ENCODE peak calls at places on chromosomes 2 and 18, in six cellular contexts. X, B, I, V, E and W are unnamed samples.

GRCh38 chr2:148640767-148641166 is 3.8 kb upstream of the EPC2 start:
- DNase-seq in V (no peak), E (no peak), X (no peak), B (no peak), I (peak), W (peak)

GRCh38 chr2:174510583-174511189 is 23.9 kb upstream of the GPR155 start:
- DNase-seq in I (no peak), V (no peak), X (no peak), E (no peak), B (no peak), W (no peak)

GRCh38 chr18:48543228-48543627 is 4.4 kb downstream of the CTIF start:
- DNase-seq in I (no peak), B (no peak), V (no peak), E (no peak), X (no peak), W (no peak)

GRCh38 chr2:221635949-221636348 is 63.8 kb upstream of the EPHA4 start:
- DNase-seq in X (no peak), B (no peak), V (no peak), I (no peak), E (no peak), W (no peak)

GRCh38 chr2:102114290-102114721 is 28.2 kb upstream of the IL1R1 start:
- DNase-seq in E (no peak), V (no peak), B (no peak), I (no peak), X (peak), W (no peak)

GRCh38 chr2:146814971-146815370 is 1029.9 kb upstream of the ACVR2A start:
- DNase-seq in X (no peak), B (no peak), E (no peak), I (no peak), V (no peak), W (no peak)

GRCh38 chr18:61581578-61582204 is 248.5 kb downstream of the CDH20 start:
- DNase-seq in E (peak), X (peak), V (peak), B (peak), I (peak), W (peak)

GRCh38 chr2:158667567-158667966 is 127.5 kb upstream of the DAPL1 start:
- DNase-seq in X (peak), V (no peak), I (no peak), E (no peak), B (no peak), W (peak)

GRCh38 chr2:177262137-177262536 is 2.4 kb downstream of the NFE2L2 start:
- DNase-seq in V (no peak), X (no peak), I (no peak), E (no peak), B (no peak), W (no peak)

GRCh38 chr2:67567866-67568265 is 170.7 kb downstream of the ETAA1 start:
- DNase-seq in B (no peak), X (no peak), E (no peak), I (no peak), V (no peak), W (peak)

GRCh38 chr18:23719634-23720201 is 30.5 kb downstream of the LAMA3 start:
- DNase-seq in I (no peak), X (peak), V (no peak), B (no peak), E (no peak), W (peak)

GRCh38 chr2:74833418-74834233 is at the start of gene HK2:
- DNase-seq in V (peak), I (peak), B (peak), E (peak), X (peak), W (peak)

GRCh38 chr2:108958002-108958401 is 31.0 kb downstream of the EDAR start:
- DNase-seq in B (no peak), V (no peak), I (no peak), E (peak), X (no peak), W (no peak)
- TF ChIP-seq CTCF in B (no peak), V (no peak), I (no peak), E (no peak), X (no peak), W (no peak)

GRCh38 chr18:21192308-21192624 is 49.8 kb upstream of the GREB1L start:
- DNase-seq in I (no peak), E (no peak), V (no peak), X (no peak), B (no peak), W (no peak)
- TF ChIP-seq CTCF in I (no peak), E (no peak), V (no peak), X (no peak), B (peak), W (peak)

GRCh38 chr2:16828044-16828827 is 162.6 kb upstream of the CYRIA start:
- DNase-seq in E (no peak), V (no peak), I (no peak), B (no peak), X (no peak), W (no peak)

GRCh38 chr2:16828828-16829160 is 163.2 kb upstream of the CYRIA start:
- DNase-seq in E (no peak), B (no peak), V (no peak), I (no peak), X (no peak), W (no peak)

GRCh38 chr2:16821696-16822095 is 156.1 kb upstream of the CYRIA start:
- DNase-seq in I (peak), X (no peak), V (no peak), B (no peak), E (no peak), W (no peak)

DNA sequence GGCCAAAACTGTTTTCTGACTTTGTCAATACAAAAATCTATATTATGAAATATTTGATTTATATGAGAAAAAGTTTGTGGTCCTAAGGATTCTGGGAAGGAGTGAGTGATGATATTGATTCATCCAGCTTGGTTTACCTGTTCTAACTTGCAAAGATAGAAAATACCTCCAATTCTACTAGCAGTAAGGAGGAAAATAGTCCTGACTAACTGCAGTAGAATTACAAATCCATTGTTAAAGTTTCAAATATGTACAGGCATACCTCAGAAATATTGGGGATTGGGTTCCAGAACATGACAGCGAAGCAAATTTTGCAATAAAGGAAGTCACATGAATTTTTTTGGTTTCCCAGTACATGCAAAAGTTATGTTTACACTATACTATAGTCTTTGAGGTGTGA is 158.8 kb upstream of the CYRIA start:
- DNase-seq in I (no peak), X (no peak), B (no peak), E (no peak), V (no peak), W (no peak)
- TF ChIP-seq CTCF in I (no peak), X (no peak), B (no peak), E (no peak), V (no peak), W (no peak)

DNA sequence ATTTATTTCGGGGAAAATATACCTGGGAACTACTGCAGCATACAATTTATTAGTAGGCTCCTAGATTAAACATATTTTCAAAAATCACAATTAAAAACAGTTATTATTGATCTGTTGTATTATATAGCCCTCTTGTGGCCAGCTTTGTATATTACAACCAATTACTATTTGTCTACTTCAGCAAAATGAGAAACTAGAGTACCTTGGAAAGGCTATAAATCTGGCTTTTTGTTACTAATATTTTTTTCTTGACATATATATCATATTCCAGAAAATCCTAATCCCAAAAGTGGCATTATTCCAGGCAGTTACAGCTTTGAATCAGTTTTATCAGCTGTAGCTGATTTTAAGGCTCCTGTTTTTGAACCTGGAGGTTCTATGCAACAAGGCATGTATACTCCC is 101.2 kb downstream of the UBR3 start:
- DNase-seq in I (no peak), B (no peak), E (no peak), V (no peak), X (peak), W (peak)
- TF ChIP-seq CTCF in I (peak), B (peak), E (peak), V (peak), X (peak), W (peak)

GRCh38 chr2:222797308-222797707 is 63.5 kb upstream of the ACSL3 start:
- DNase-seq in V (no peak), E (no peak), X (no peak), I (no peak), B (no peak), W (peak)
- TF ChIP-seq CTCF in V (no peak), E (peak), X (peak), I (peak), B (peak), W (peak)

DNA sequence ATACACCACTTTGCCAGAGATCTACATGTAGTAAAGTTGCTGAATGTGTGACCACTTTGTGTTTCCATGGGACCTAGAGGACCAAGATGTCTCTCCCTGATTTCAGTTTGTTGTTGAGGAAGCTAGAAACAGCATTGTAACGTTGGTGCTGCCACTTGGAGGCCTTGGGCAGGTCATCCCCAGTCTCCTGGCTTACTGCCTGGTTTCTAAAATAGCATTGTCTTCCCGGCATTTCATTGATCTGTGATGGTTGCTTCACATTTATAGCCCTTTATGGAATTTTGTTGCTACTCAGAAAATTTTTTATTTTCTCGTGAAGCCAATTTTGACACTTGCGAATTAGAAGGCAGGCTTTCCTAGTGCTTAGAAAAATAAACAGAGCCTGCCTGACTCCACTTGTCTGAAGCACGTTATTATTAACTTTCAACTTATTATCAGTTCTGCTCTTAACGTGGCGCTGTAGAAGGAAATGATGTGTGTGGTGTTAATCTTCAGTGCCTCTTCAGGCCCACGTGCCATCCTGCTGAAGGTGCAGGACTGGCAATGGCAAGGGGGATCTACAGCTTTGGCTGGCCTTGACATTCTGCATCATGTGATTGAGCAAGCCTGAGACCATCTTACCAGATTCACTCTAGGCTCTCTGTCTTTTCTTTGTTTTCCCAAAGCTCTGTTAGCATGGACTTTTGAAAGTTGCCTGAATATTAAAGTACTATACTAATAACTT is 59.9 kb downstream of the INPP4A start:
- DNase-seq in B (no peak), I (no peak), V (no peak), E (no peak), X (no peak), W (no peak)
- TF ChIP-seq CTCF in B (no peak), I (no peak), V (no peak), E (no peak), X (no peak), W (no peak)

DNA sequence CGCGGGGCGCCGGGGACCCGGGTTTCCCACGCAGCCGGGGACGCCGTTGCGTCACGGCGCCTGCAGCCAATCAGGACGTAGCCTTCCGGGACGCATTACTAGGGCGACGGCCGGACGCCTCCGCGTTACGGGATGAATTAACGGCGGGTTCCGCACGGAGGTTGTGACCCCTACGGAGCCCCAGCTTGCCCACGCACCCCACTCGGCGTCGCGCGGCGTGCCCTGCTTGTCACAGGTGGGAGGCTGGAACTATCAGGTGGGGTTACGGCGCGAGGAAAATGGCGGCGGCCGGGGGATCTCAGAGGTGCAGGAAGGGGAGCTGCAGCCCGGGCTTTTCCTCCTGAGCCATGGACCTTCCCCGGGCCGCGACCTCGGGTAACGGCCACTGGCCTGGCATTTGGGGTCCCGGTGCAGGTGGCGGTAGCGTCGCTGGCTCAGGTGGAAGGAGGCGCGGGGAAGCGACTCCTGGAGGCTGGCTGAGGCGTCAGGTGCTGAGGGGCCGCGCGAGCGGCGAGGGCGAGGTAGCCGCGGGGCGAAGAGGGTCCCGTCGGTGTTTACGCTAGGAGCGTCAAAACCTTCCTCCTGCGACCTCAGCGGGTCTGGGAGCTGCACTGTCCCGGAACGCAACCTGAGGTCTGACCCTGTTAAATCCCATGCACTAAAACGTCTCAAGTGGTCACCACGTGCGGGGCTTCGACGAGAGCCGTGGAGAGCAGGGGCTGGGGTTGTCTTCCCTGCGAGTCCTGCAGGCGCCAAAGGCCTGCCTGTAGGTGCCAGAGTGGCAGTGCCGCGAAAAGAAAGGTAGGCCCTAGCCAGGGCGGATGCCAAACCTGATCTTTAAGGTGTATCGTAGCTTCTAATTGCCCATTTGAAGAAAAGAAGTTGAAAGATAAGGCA is at the start of gene LCLAT1:
- DNase-seq in B (peak), E (peak), I (peak), V (peak), X (peak), W (peak)
- TF ChIP-seq CTCF in B (no peak), E (no peak), I (no peak), V (no peak), X (peak), W (peak)

DNA sequence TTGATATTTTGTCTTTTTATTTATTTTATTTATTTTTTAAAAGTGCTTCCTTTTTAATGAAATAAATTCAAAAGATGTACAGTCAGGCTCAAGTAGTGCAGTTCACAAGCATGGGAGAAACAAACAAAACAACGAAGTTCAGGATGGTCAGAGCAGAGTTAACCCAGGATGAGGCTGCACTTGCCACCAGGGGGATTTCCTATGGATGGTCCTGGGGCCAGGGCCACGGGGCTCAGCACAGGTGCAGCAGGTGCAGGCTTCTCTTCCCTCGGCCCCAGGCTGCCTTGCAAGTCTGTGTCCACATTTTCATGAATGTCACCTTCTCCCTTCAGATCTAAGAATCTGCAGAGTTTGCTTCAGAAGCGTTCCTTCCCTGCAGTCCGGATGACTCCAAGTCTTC is 76.5 kb downstream of the CDCA7 start:
- DNase-seq in V (no peak), I (no peak), X (no peak), B (no peak), E (no peak), W (no peak)
- TF ChIP-seq CTCF in V (no peak), I (no peak), X (peak), B (peak), E (no peak), W (no peak)

GRCh38 chr2:84741182-84741822 is 139.6 kb downstream of the TRABD2A start:
- DNase-seq in E (peak), B (no peak), X (peak), I (no peak), V (no peak), W (peak)
- TF ChIP-seq CTCF in E (no peak), B (peak), X (peak), I (no peak), V (no peak), W (peak)

GRCh38 chr2:223944704-223945531 is at the start of gene WDFY1:
- DNase-seq in V (peak), X (peak), I (peak), E (peak), B (peak), W (peak)
- TF ChIP-seq CTCF in V (no peak), X (no peak), I (peak), E (no peak), B (no peak), W (no peak)